ENCODE peak calls at places on chromosomes 1 and 21, in seven cellular contexts. H is tibial nerve, D is upper lobe of left lung, P is ovary, S is suprapubic skin, C is K562, U is sigmoid colon. F is an unnamed sample.
A peak's percentile ranks its signal among the peaks of the same experiment; 100 is the strongest.

GRCh38 chr1:204746838-204747442 is 61.4 kb upstream of the LRRN2 start:
- DNase-seq in H (peak; percentile 31), D (no peak), P (no peak), S (no peak), C (peak; percentile 77), U (no peak), F (peak; percentile 48)

GRCh38 chr1:14538335-14538734 is 60.1 kb upstream of the KAZN start:
- DNase-seq in H (no peak), D (no peak), P (no peak), S (no peak), C (peak; percentile 25), U (no peak), F (no peak)

GRCh38 chr1:226816585-226816984 is 53.8 kb upstream of the PSEN2 start:
- DNase-seq in H (no peak), D (no peak), P (no peak), S (no peak), C (no peak), U (no peak), F (no peak)

GRCh38 chr1:37865348-37866119 is 6.1 kb upstream of the MTF1 start:
- DNase-seq in H (no peak), D (no peak), P (no peak), S (no peak), C (no peak), U (no peak), F (no peak)

GRCh38 chr1:241356519-241357365 is at the start of gene RGS7:
- DNase-seq in H (no peak), D (peak; percentile 89), P (peak; percentile 61), S (no peak), C (no peak), U (peak; percentile 67), F (peak; percentile 56)

GRCh38 chr1:100414693-100415092 is 62.4 kb downstream of the CDC14A start:
- DNase-seq in H (no peak), D (no peak), P (no peak), S (no peak), C (no peak), U (no peak), F (no peak)

GRCh38 chr1:57729181-57729580 is 305.3 kb upstream of the DAB1 start:
- DNase-seq in H (no peak), D (peak; percentile 32), P (no peak), S (no peak), C (no peak), U (no peak), F (no peak)

GRCh38 chr1:225769687-225770086 is 7.9 kb upstream of the SRP9 start:
- DNase-seq in H (no peak), D (no peak), P (no peak), S (no peak), C (peak; percentile 33), U (no peak), F (no peak)

GRCh38 chr1:172948457-172948856 is 102.3 kb downstream of the TNFSF18 start:
- DNase-seq in H (no peak), D (no peak), P (no peak), S (no peak), C (no peak), U (no peak), F (no peak)

GRCh38 chr1:17516303-17517214 is 22.9 kb upstream of the ARHGEF10L start:
- DNase-seq in H (no peak), D (no peak), P (no peak), S (no peak), C (no peak), U (no peak), F (peak; percentile 85)

GRCh38 chr1:93766451-93766850 is 84.8 kb upstream of the BCAR3 start:
- DNase-seq in H (no peak), D (peak; percentile 24), P (no peak), S (no peak), C (no peak), U (no peak), F (no peak)

GRCh38 chr1:207007352-207008033 is 25.1 kb downstream of the C1orf116 start:
- DNase-seq in H (peak; percentile 23), D (no peak), P (no peak), S (no peak), C (no peak), U (no peak), F (peak; percentile 74)

GRCh38 chr1:12112711-12113161 is 49.6 kb downstream of the TNFRSF8 start:
- DNase-seq in H (no peak), D (no peak), P (no peak), S (no peak), C (no peak), U (no peak), F (no peak)
- H3K27ac ChIP-seq in H (no peak overlapping the region), D (no peak overlapping the region), P (no peak overlapping the region), S (no peak overlapping the region), C (no peak overlapping the region), U (no peak overlapping the region), F (no peak overlapping the region)

GRCh38 chr1:159653201-159653600 is 61.2 kb downstream of the CRP start:
- DNase-seq in H (no peak), D (no peak), P (no peak), S (no peak), C (no peak), U (no peak), F (no peak)
- TF ChIP-seq EP300 in H (no peak), D (no peak), P (no peak), S (no peak), C (no peak), U (no peak), F (no peak)

GRCh38 chr21:36927718-36928117 is 38.8 kb downstream of the HLCS start:
- DNase-seq in H (peak; percentile 87), D (no peak), P (peak; percentile 89), S (peak; percentile 88), C (peak; percentile 84), U (peak; percentile 80), F (peak; percentile 84)
- TF ChIP-seq POLR2A in H (no peak), D (no peak), P (no peak), S (no peak), C (no peak), U (no peak), F (no peak)

GRCh38 chr1:166875302-166875733 is 746 bp downstream of the TADA1 start:
- DNase-seq in H (no peak), D (no peak), P (no peak), S (no peak), C (no peak), U (no peak), F (no peak)
- H3K27ac ChIP-seq in H (peak overlapping the region; percentile 94), D (peak overlapping the region; percentile 98), P (peak overlapping the region; percentile 84), S (peak overlapping the region; percentile 88), C (peak overlapping the region; percentile 83), U (peak overlapping the region; percentile 90), F (peak overlapping the region; percentile 95)

DNA sequence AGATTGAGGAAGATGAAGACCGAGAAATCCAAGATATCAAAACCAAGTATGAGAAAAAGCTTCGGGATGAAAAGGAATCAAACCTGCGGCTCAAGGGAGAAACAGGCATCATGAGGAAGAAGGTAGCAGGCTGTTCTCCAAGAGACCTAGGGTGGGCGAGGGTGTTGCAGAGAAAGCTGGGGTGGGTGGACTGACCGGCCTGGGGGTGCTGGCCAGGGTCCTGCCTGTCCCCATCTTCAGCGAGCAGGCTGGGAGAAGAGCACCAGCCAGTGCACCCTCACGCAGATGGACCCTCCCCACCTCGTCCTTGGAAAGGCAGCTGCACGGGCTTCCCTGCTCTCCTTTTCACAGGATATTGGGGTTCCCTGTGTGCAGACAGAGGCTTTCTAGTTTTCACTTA is 46.9 kb upstream of the TMEM125 start:
- DNase-seq in H (no peak), D (no peak), P (no peak), S (no peak), C (no peak), U (no peak), F (no peak)
- TF ChIP-seq EP300 in H (no peak), D (no peak), P (no peak), S (no peak), C (no peak), U (no peak), F (no peak)

DNA sequence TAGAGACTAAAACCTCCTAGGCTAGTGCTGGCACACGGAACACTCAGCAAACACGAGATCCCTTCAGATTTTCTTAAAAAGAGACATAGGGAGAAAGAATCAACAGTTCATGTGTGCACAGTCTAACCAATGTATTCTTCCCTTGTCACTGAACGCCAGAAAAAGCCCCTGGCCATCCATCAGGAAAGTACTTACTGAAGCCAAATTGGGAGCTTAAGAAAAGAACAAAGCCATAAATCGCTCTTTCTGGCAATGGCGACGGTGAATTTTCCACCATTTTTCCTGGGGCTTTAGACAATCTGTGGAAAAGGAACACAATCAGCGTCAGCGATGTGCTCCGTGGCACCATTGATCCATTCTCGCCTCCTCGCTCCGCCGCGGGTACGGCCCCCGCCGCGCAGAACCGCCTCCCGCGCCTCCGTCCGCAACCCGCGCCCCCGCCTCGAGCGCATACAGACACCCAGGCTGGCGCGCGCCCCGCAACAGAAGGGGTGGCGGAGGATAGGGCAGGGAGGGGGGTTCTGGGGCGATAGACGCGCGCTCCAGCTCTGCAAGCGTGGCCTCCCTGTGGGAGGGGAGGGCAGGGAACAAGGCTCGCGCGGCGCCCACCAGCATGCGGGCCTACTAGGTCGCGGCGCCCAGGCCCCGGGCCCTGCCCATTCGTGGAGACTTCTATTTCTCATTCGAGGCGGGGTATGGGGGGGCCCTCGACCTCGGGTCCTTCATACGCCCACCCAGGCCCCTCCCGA is 458 bp downstream of the PIGP start:
- DNase-seq in H (peak; percentile 69), D (peak; percentile 96), P (peak; percentile 88), S (peak; percentile 86), C (no peak), U (peak; percentile 88), F (peak; percentile 58)
- TF ChIP-seq POLR2A in H (no peak), D (no peak), P (no peak), S (peak; percentile 57), C (no peak), U (peak; percentile 38), F (no peak)

GRCh38 chr1:243465738-243466137 is 209.9 kb downstream of the SDCCAG8 start:
- DNase-seq in H (no peak), D (no peak), P (no peak), S (no peak), C (no peak), U (no peak), F (no peak)

GRCh38 chr1:243459059-243459458 is 203.2 kb downstream of the SDCCAG8 start:
- DNase-seq in H (no peak), D (no peak), P (no peak), S (no peak), C (no peak), U (no peak), F (no peak)

GRCh38 chr1:243461700-243462099 is 205.9 kb downstream of the SDCCAG8 start:
- DNase-seq in H (no peak), D (no peak), P (no peak), S (no peak), C (no peak), U (no peak), F (no peak)

GRCh38 chr1:243465081-243465480 is 209.2 kb downstream of the SDCCAG8 start:
- DNase-seq in H (no peak), D (no peak), P (no peak), S (no peak), C (no peak), U (no peak), F (no peak)

GRCh38 chr1:243462929-243463697 is 207.3 kb downstream of the SDCCAG8 start:
- DNase-seq in H (no peak), D (no peak), P (no peak), S (no peak), C (no peak), U (no peak), F (no peak)
- H3K27ac ChIP-seq in H (no peak overlapping the region), D (no peak overlapping the region), P (no peak overlapping the region), S (no peak overlapping the region), C (no peak overlapping the region), U (no peak overlapping the region), F (no peak overlapping the region)

GRCh38 chr1:97170296-97170695 is 448.7 kb downstream of the PTBP2 start:
- DNase-seq in H (no peak), D (no peak), P (no peak), S (no peak), C (no peak), U (no peak), F (no peak)

GRCh38 chr1:97174039-97174704 is 452.6 kb downstream of the PTBP2 start:
- DNase-seq in H (no peak), D (no peak), P (no peak), S (no peak), C (no peak), U (no peak), F (no peak)
- TF ChIP-seq EP300 in H (no peak), D (no peak), P (no peak), S (no peak), C (no peak), U (no peak), F (no peak)

F was measured in stomach.